ENCODE peak calls at places on chromosomes 5 and 9, in six cellular contexts. F, I, Y, X, A and H are unnamed samples.

GRCh38 chr9:126449725-126450443 is 123.3 kb downstream of the MVB12B start:
- DNase-seq in Y (no peak), I (no peak), A (no peak), F (no peak), X (no peak), H (no peak)

GRCh38 chr5:746258-746761 is 38.2 kb downstream of the ZDHHC11B start:
- DNase-seq in F (no peak), I (no peak), A (no peak), Y (no peak), X (no peak), H (peak; percentile 68)

GRCh38 chr5:124704594-124705284 is 41.7 kb downstream of the ZNF608 start:
- DNase-seq in A (no peak), Y (no peak), F (no peak), X (no peak), I (no peak), H (no peak)

GRCh38 chr5:55073211-55073610 is 29.2 kb upstream of the GZMA start:
- DNase-seq in X (no peak), I (no peak), Y (no peak), F (no peak), A (no peak), H (no peak)

GRCh38 chr5:151051931-151052608 is 28.8 kb downstream of the TNIP1 start:
- DNase-seq in Y (no peak), X (no peak), A (no peak), I (no peak), F (no peak), H (peak; percentile 46)

GRCh38 chr9:123927625-123928308 is 2.2 kb downstream of the DENND1A start:
- DNase-seq in A (peak; percentile 88), X (peak; percentile 76), Y (no peak), I (no peak), F (no peak), H (no peak)

GRCh38 chr5:131386779-131387178 is 122.9 kb downstream of the CDC42SE2 start:
- DNase-seq in Y (peak; percentile 26), F (no peak), I (no peak), A (no peak), X (no peak), H (no peak)

GRCh38 chr5:33824516-33825195 is 67.1 kb downstream of the ADAMTS12 start:
- DNase-seq in A (no peak), Y (no peak), I (no peak), X (peak; percentile 95), F (no peak), H (no peak)

GRCh38 chr5:175686826-175687225 is 29.0 kb downstream of the HRH2 start:
- DNase-seq in I (no peak), X (no peak), Y (no peak), F (no peak), A (no peak), H (no peak)

GRCh38 chr9:12464368-12464767 is 228.8 kb upstream of the TYRP1 start:
- DNase-seq in I (no peak), X (no peak), A (no peak), Y (no peak), F (no peak), H (no peak)

GRCh38 chr5:10555134-10555733 is 8.6 kb upstream of the ANKRD33B start:
- DNase-seq in F (no peak), I (no peak), Y (no peak), A (no peak), X (peak; percentile 95), H (no peak)

GRCh38 chr9:33868430-33869000 is 51.6 kb downstream of the UBE2R2 start:
- DNase-seq in Y (no peak), A (peak; percentile 10), F (no peak), X (peak; percentile 72), I (no peak), H (no peak)

GRCh38 chr5:144040615-144041394 is 129.7 kb downstream of the YIPF5 start:
- DNase-seq in F (no peak), X (no peak), A (no peak), Y (no peak), I (no peak), H (no peak)

GRCh38 chr9:129697111-129697955 is 31.9 kb downstream of the PRRX2 start:
- DNase-seq in Y (peak; percentile 94), X (peak; percentile 92), I (no peak), F (no peak), A (no peak), H (peak; percentile 73)

GRCh38 chr9:111945216-111945615 is 48.6 kb downstream of the UGCG start:
- DNase-seq in X (peak; percentile 65), I (no peak), A (no peak), Y (no peak), F (no peak), H (no peak)

GRCh38 chr9:72363226-72363625 is 1.8 kb downstream of the ZFAND5 start:
- DNase-seq in Y (no peak), F (no peak), I (no peak), X (no peak), A (no peak), H (no peak)

GRCh38 chr9:33436445-33436844 is 10.9 kb downstream of the AQP3 start:
- DNase-seq in I (no peak), Y (no peak), A (no peak), F (no peak), X (no peak), H (no peak)

GRCh38 chr5:147483197-147483790 is 26.6 kb downstream of the DPYSL3 start:
- DNase-seq in Y (no peak), I (no peak), X (no peak), F (no peak), A (no peak), H (no peak)

GRCh38 chr5:139952464-139953070 is 90.5 kb downstream of the NRG2 start:
- DNase-seq in F (no peak), A (no peak), X (no peak), I (no peak), Y (no peak), H (no peak)

GRCh38 chr9:81685763-81686613 is 3.4 kb downstream of the TLE1 start:
- DNase-seq in X (peak; percentile 46), Y (no peak), I (no peak), A (no peak), F (no peak), H (no peak)

GRCh38 chr5:165508286-165508685 is 2002.9 kb downstream of the MAT2B start:
- DNase-seq in F (no peak), X (no peak), A (no peak), I (no peak), Y (no peak), H (no peak)

GRCh38 chr9:124593080-124594058 is 86.2 kb upstream of the NR5A1 start:
- DNase-seq in F (peak; percentile 19), I (no peak), A (no peak), Y (peak; percentile 75), X (peak; percentile 9), H (no peak)

GRCh38 chr5:132003982-132004381 is 7.5 kb downstream of the ACSL6 start:
- DNase-seq in X (no peak), Y (no peak), A (no peak), F (no peak), I (no peak), H (no peak)

GRCh38 chr5:88674262-88675158 is 208.5 kb downstream of the MEF2C start:
- DNase-seq in Y (peak; percentile 46), F (no peak), I (no peak), X (no peak), A (no peak), H (no peak)

GRCh38 chr9:129763235-129763917 is 10.5 kb upstream of the PTGES start:
- DNase-seq in Y (no peak), I (no peak), X (peak; percentile 72), A (no peak), F (no peak), H (no peak)